ENCODE peak calls at places on chromosome 14, in nine cellular contexts. I is endodermal cell; V is adrenal gland; O is GM12878; A is upper lobe of right lung; T is CD4-positive, CD25-positive, alpha-beta regulatory T cell; S is right cardiac atrium; D is heart right ventricle; H is body of pancreas. M is an unnamed sample.
A peak's percentile ranks its signal among the peaks of the same experiment; 100 is the strongest.

GRCh38 chr14:73757876-73758391 is 43.8 kb upstream of the PNMA1 start:
- DNase-seq in H (no peak), V (no peak), A (no peak), T (no peak), D (no peak), O (no peak), I (no peak), S (no peak), M (no peak)

GRCh38 chr14:50383618-50384225 is 13.0 kb downstream of the CDKL1 start:
- DNase-seq in H (peak; percentile 43), S (no peak), D (no peak), V (no peak), I (no peak), T (no peak), O (no peak), A (no peak), M (no peak)

GRCh38 chr14:88849717-88850116 is 25.3 kb downstream of the TTC8 start:
- DNase-seq in T (no peak), A (no peak), O (no peak), H (no peak), D (no peak), I (no peak), V (no peak), S (no peak), M (no peak)

GRCh38 chr14:75566321-75566720 is 12.1 kb upstream of the FLVCR2 start:
- DNase-seq in H (no peak), V (no peak), O (no peak), S (no peak), T (peak; percentile 74), D (no peak), A (no peak), I (no peak), M (no peak)

GRCh38 chr14:72686832-72687231 is 207.1 kb downstream of the DPF3 start:
- DNase-seq in O (no peak), A (no peak), V (no peak), D (no peak), T (no peak), S (no peak), H (no peak), I (no peak), M (no peak)

GRCh38 chr14:85601246-85601645 is 71.3 kb downstream of the FLRT2 start:
- DNase-seq in D (no peak), H (no peak), I (no peak), V (no peak), A (no peak), O (no peak), S (no peak), T (no peak), M (no peak)

GRCh38 chr14:74324945-74325361 is 22.2 kb upstream of the ABCD4 start:
- DNase-seq in H (no peak), I (peak; percentile 72), T (no peak), D (no peak), S (no peak), O (no peak), V (no peak), A (no peak), M (no peak)

GRCh38 chr14:89469210-89470198 is 52.5 kb upstream of the FOXN3 start:
- DNase-seq in O (no peak), I (no peak), V (no peak), T (no peak), S (no peak), D (no peak), H (no peak), A (no peak), M (no peak)

GRCh38 chr14:53663709-53664108 is 292.9 kb downstream of the BMP4 start:
- DNase-seq in D (peak; percentile 30), H (peak; percentile 9), A (no peak), V (no peak), O (no peak), S (peak; percentile 18), T (no peak), I (peak; percentile 83), M (peak; percentile 47)

GRCh38 chr14:23348297-23348655 is 4.4 kb downstream of the SLC22A17 start:
- DNase-seq in A (peak; percentile 20), T (no peak), D (no peak), V (no peak), S (no peak), H (no peak), I (no peak), O (no peak), M (no peak)

GRCh38 chr14:28773917-28774691 is 7.5 kb downstream of the FOXG1 start:
- DNase-seq in H (peak; percentile 19), S (no peak), D (no peak), V (no peak), I (peak; percentile 95), O (no peak), T (no peak), A (no peak), M (no peak)
- H3K27me3 ChIP-seq in H (no peaks in the 10 kb centered on the region), S (peaks cover 4% of the 10 kb centered on the region), D (peaks cover 97% of the 10 kb centered on the region), V (peaks cover 77% of the 10 kb centered on the region), I (peaks cover 100% of the 10 kb centered on the region), O (no peaks in the 10 kb centered on the region), T (peaks cover 5% of the 10 kb centered on the region), A (peaks cover 100% of the 10 kb centered on the region), M (peaks cover 15% of the 10 kb centered on the region)

GRCh38 chr14:33646692-33647260 is 304.1 kb downstream of the EGLN3 start:
- DNase-seq in O (no peak), D (no peak), A (no peak), I (no peak), T (no peak), H (no peak), S (no peak), V (no peak), M (no peak)
- H3K27ac ChIP-seq in O (no peak overlapping the region), D (no peak overlapping the region), A (no peak overlapping the region), I (no peak overlapping the region), T (no peak overlapping the region), H (no peak overlapping the region), S (no peak overlapping the region), V (no peak overlapping the region), M (no peak overlapping the region)

GRCh38 chr14:105902131-105902898 is 375.9 kb downstream of the TMEM121 start:
- DNase-seq in A (no peak), S (no peak), O (no peak), V (no peak), T (no peak), H (no peak), I (no peak), D (peak; percentile 0), M (no peak)
- H3K27me3 ChIP-seq in A (no peaks in the 10 kb centered on the region), S (no peaks in the 10 kb centered on the region), O (no peaks in the 10 kb centered on the region), V (no peaks in the 10 kb centered on the region), T (no peaks in the 10 kb centered on the region), H (no peaks in the 10 kb centered on the region), I (no peaks in the 10 kb centered on the region), D (no peaks in the 10 kb centered on the region), M (no peaks in the 10 kb centered on the region)

DNA sequence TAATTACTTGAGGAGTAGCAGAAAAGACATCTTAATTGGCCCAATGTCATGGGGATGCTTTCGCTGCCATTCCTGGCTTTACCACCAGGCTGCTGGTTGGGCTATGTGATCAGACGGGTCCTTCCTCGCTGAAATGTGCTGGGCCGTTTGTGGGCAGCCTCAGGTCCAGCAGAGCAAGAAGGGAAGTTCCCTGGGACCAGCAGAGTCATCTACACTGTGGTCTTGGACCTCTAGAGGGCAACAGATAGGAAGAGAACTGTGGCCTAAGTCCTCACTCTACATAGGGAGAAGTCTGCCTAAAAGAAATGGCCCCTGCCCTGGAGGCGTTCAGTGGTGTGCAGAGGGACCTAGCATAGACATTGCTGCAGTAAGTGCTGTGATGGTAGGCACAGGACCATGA is 10.9 kb downstream of the EVL start:
- DNase-seq in V (peak; percentile 34), H (peak; percentile 60), T (no peak), I (peak; percentile 89), A (peak; percentile 74), O (no peak), D (no peak), S (no peak), M (no peak)
- H3K27ac ChIP-seq in V (no peak overlapping the region), H (no peak overlapping the region), T (peak overlapping the region; percentile 95), I (no peak overlapping the region), A (peak overlapping the region; percentile 20), O (peak overlapping the region; percentile 20), D (peak overlapping the region; percentile 28), S (peak overlapping the region; percentile 39), M (peak overlapping the region; percentile 23)

GRCh38 chr14:60247994-60248696 is 876 bp upstream of the PPM1A start:
- DNase-seq in I (peak; percentile 95), V (peak; percentile 97), S (peak; percentile 90), A (peak; percentile 91), O (peak; percentile 84), T (peak; percentile 85), D (peak; percentile 93), H (peak; percentile 97), M (peak; percentile 91)
- H3K27me3 ChIP-seq in I (no peaks in the 10 kb centered on the region), V (no peaks in the 10 kb centered on the region), S (no peaks in the 10 kb centered on the region), A (no peaks in the 10 kb centered on the region), O (no peaks in the 10 kb centered on the region), T (no peaks in the 10 kb centered on the region), D (no peaks in the 10 kb centered on the region), H (no peaks in the 10 kb centered on the region), M (no peaks in the 10 kb centered on the region)

GRCh38 chr14:31414190-31414833 is 6.0 kb downstream of the HEATR5A start:
- DNase-seq in D (no peak), H (no peak), I (no peak), T (no peak), O (no peak), S (no peak), V (no peak), A (no peak), M (no peak)

GRCh38 chr14:31410048-31410654 is 10.2 kb downstream of the HEATR5A start:
- DNase-seq in H (no peak), S (no peak), V (no peak), D (no peak), T (no peak), A (no peak), I (no peak), O (no peak), M (no peak)

GRCh38 chr14:31408421-31408820 is 11.9 kb downstream of the HEATR5A start:
- DNase-seq in O (no peak), V (no peak), H (no peak), T (no peak), A (no peak), I (no peak), S (no peak), D (no peak), M (no peak)

GRCh38 chr14:31405599-31406251 is 14.6 kb downstream of the HEATR5A start:
- DNase-seq in V (no peak), H (no peak), T (no peak), I (no peak), D (no peak), O (no peak), A (no peak), S (no peak), M (no peak)

GRCh38 chr14:31411218-31411727 is 9.1 kb downstream of the HEATR5A start:
- DNase-seq in I (no peak), T (no peak), V (no peak), S (no peak), H (no peak), O (no peak), A (no peak), D (no peak), M (no peak)
- H3K27ac ChIP-seq in I (no peak overlapping the region), T (no peak overlapping the region), V (no peak overlapping the region), S (no peak overlapping the region), H (no peak overlapping the region), O (no peak overlapping the region), A (no peak overlapping the region), D (no peak overlapping the region), M (no peak overlapping the region)

M was measured in psoas muscle.